ENCODE peak calls at places on chromosomes 11 and 22, in nine cellular contexts. S, G, H, Q, D, B, X, N and W are unnamed samples.

GRCh38 chr22:41687901-41688364 is 734 bp downstream of the SNU13 start:
- DNase-seq in S (peak), B (no peak), X (peak), Q (no peak), G (no peak), D (peak), N (no peak), H (no peak), W (peak)

GRCh38 chr22:47135338-47135737 is 372.9 kb downstream of the TBC1D22A start:
- DNase-seq in B (no peak), Q (no peak), D (no peak), N (no peak), H (no peak), X (no peak), S (no peak), G (no peak), W (no peak)

GRCh38 chr11:3203221-3204043 is 15.2 kb downstream of the MRGPRG start:
- DNase-seq in S (peak), H (no peak), X (peak), B (no peak), Q (no peak), G (peak), D (no peak), N (no peak), W (no peak)

GRCh38 chr11:1932681-1933080 is 13.2 kb downstream of the TNNT3 start:
- DNase-seq in X (no peak), H (no peak), G (no peak), Q (no peak), N (no peak), S (no peak), D (no peak), B (no peak), W (no peak)

GRCh38 chr22:47307812-47308211 is 545.4 kb downstream of the TBC1D22A start:
- DNase-seq in H (no peak), G (peak), S (no peak), Q (no peak), B (no peak), N (no peak), D (peak), X (no peak), W (no peak)

GRCh38 chr11:122692444-122692843 is 36.9 kb downstream of the UBASH3B start:
- DNase-seq in D (no peak), H (no peak), B (no peak), S (no peak), Q (no peak), X (peak), G (no peak), N (no peak), W (no peak)

GRCh38 chr11:36724742-36725387 is 126.8 kb upstream of the RAG2 start:
- DNase-seq in Q (peak), X (no peak), H (no peak), D (no peak), N (no peak), S (no peak), G (no peak), B (no peak), W (no peak)

GRCh38 chr22:22761963-22762772 is 117.8 kb downstream of the GGTLC2 start:
- DNase-seq in X (no peak), S (no peak), Q (no peak), N (no peak), G (no peak), H (no peak), D (no peak), B (no peak), W (no peak)